ENCODE peak calls at places on chromosomes 16 and 17, in six cellular contexts. One of them, this sample, is unnamed.

GRCh38 chr17:35531170-35531569 is 6.3 kb downstream of the SLFN12L start:
- DNase-seq in anterior cingulate cortex: no peak
- DNase-seq in kidney glomerular epithelial cell: no peak
- DNase-seq in left lung: no peak
- DNase-seq in T-helper 1 cell: no peak
- DNase-seq in D721Med: no peak
- DNase-seq in this sample: no peak

GRCh38 chr17:29930399-29931010 is 477 bp upstream of the SSH2 start:
- DNase-seq in anterior cingulate cortex: no peak
- DNase-seq in kidney glomerular epithelial cell: no peak
- DNase-seq in left lung: no peak
- DNase-seq in T-helper 1 cell: no peak
- DNase-seq in D721Med: no peak
- DNase-seq in this sample: peak

GRCh38 chr16:67015317-67015731 is 13.6 kb upstream of the CBFB start:
- DNase-seq in anterior cingulate cortex: no peak
- DNase-seq in kidney glomerular epithelial cell: no peak
- DNase-seq in left lung: peak
- DNase-seq in T-helper 1 cell: no peak
- DNase-seq in D721Med: no peak
- DNase-seq in this sample: no peak

GRCh38 chr17:61575352-61575975 is 15.6 kb downstream of the NACA2 start:
- DNase-seq in anterior cingulate cortex: no peak
- DNase-seq in kidney glomerular epithelial cell: no peak
- DNase-seq in left lung: no peak
- DNase-seq in T-helper 1 cell: no peak
- DNase-seq in D721Med: no peak
- DNase-seq in this sample: no peak

GRCh38 chr16:89166696-89167424 is 4.7 kb upstream of the CDH15 start:
- DNase-seq in anterior cingulate cortex: no peak
- DNase-seq in kidney glomerular epithelial cell: no peak
- DNase-seq in left lung: no peak
- DNase-seq in T-helper 1 cell: no peak
- DNase-seq in D721Med: no peak
- DNase-seq in this sample: no peak

GRCh38 chr16:71915350-71915749 is 20.0 kb downstream of the IST1 start:
- DNase-seq in anterior cingulate cortex: no peak
- DNase-seq in kidney glomerular epithelial cell: no peak
- DNase-seq in left lung: no peak
- DNase-seq in T-helper 1 cell: no peak
- DNase-seq in D721Med: no peak
- DNase-seq in this sample: no peak

GRCh38 chr16:77674888-77675287 is 47.4 kb upstream of the NUDT7 start:
- DNase-seq in anterior cingulate cortex: no peak
- DNase-seq in kidney glomerular epithelial cell: no peak
- DNase-seq in left lung: no peak
- DNase-seq in T-helper 1 cell: no peak
- DNase-seq in D721Med: no peak
- DNase-seq in this sample: no peak

GRCh38 chr17:19409509-19409908 is 1.5 kb upstream of the RNF112 start:
- DNase-seq in anterior cingulate cortex: no peak
- DNase-seq in kidney glomerular epithelial cell: peak
- DNase-seq in left lung: no peak
- DNase-seq in T-helper 1 cell: no peak
- DNase-seq in D721Med: no peak
- DNase-seq in this sample: peak

GRCh38 chr16:59067207-59067606 is 333.1 kb upstream of the GOT2 start:
- DNase-seq in anterior cingulate cortex: no peak
- DNase-seq in kidney glomerular epithelial cell: peak
- DNase-seq in left lung: no peak
- DNase-seq in T-helper 1 cell: no peak
- DNase-seq in D721Med: no peak
- DNase-seq in this sample: peak

GRCh38 chr17:43094129-43094834 is 30.9 kb downstream of the BRCA1 start:
- DNase-seq in anterior cingulate cortex: no peak
- DNase-seq in kidney glomerular epithelial cell: peak
- DNase-seq in left lung: no peak
- DNase-seq in T-helper 1 cell: no peak
- DNase-seq in D721Med: no peak
- DNase-seq in this sample: no peak

GRCh38 chr16:78210305-78210704 is 110.9 kb downstream of the WWOX start:
- DNase-seq in anterior cingulate cortex: no peak
- DNase-seq in kidney glomerular epithelial cell: peak
- DNase-seq in left lung: no peak
- DNase-seq in T-helper 1 cell: no peak
- DNase-seq in D721Med: no peak
- DNase-seq in this sample: no peak

GRCh38 chr17:34269969-34270368 is at the start of gene CCL7:
- DNase-seq in anterior cingulate cortex: no peak
- DNase-seq in kidney glomerular epithelial cell: peak
- DNase-seq in left lung: no peak
- DNase-seq in T-helper 1 cell: no peak
- DNase-seq in D721Med: no peak
- DNase-seq in this sample: no peak

GRCh38 chr16:48950184-48950583 is 331.5 kb downstream of the CBLN1 start:
- DNase-seq in anterior cingulate cortex: no peak
- DNase-seq in kidney glomerular epithelial cell: no peak
- DNase-seq in left lung: no peak
- DNase-seq in T-helper 1 cell: no peak
- DNase-seq in D721Med: no peak
- DNase-seq in this sample: no peak

GRCh38 chr17:45111838-45112237 is 20.5 kb downstream of the PLCD3 start:
- DNase-seq in anterior cingulate cortex: no peak
- DNase-seq in kidney glomerular epithelial cell: peak
- DNase-seq in left lung: no peak
- DNase-seq in T-helper 1 cell: no peak
- DNase-seq in D721Med: no peak
- DNase-seq in this sample: no peak

GRCh38 chr17:72726936-72727335 is 365.6 kb downstream of the SLC39A11 start:
- DNase-seq in anterior cingulate cortex: no peak
- DNase-seq in kidney glomerular epithelial cell: peak
- DNase-seq in left lung: peak
- DNase-seq in T-helper 1 cell: no peak
- DNase-seq in D721Med: no peak
- DNase-seq in this sample: no peak

GRCh38 chr17:57619061-57619937 is 125.8 kb downstream of the CCDC182 start:
- DNase-seq in anterior cingulate cortex: no peak
- DNase-seq in kidney glomerular epithelial cell: no peak
- DNase-seq in left lung: no peak
- DNase-seq in T-helper 1 cell: no peak
- DNase-seq in D721Med: no peak
- DNase-seq in this sample: no peak

GRCh38 chr16:71540-72341 is 690 bp downstream of the RHBDF1 start:
- DNase-seq in anterior cingulate cortex: no peak
- DNase-seq in kidney glomerular epithelial cell: peak
- DNase-seq in left lung: peak
- DNase-seq in T-helper 1 cell: no peak
- DNase-seq in D721Med: no peak
- DNase-seq in this sample: no peak

GRCh38 chr16:86408685-86409084 is 101.6 kb upstream of the FOXF1 start:
- DNase-seq in anterior cingulate cortex: no peak
- DNase-seq in kidney glomerular epithelial cell: no peak
- DNase-seq in left lung: no peak
- DNase-seq in T-helper 1 cell: no peak
- DNase-seq in D721Med: no peak
- DNase-seq in this sample: no peak

GRCh38 chr17:4585203-4585939 is 1.0 kb downstream of the SMTNL2 start:
- DNase-seq in anterior cingulate cortex: no peak
- DNase-seq in kidney glomerular epithelial cell: peak
- DNase-seq in left lung: no peak
- DNase-seq in T-helper 1 cell: no peak
- DNase-seq in D721Med: no peak
- DNase-seq in this sample: no peak

GRCh38 chr16:71537643-71538042 is 11.4 kb downstream of the CHST4 start:
- DNase-seq in anterior cingulate cortex: no peak
- DNase-seq in kidney glomerular epithelial cell: peak
- DNase-seq in left lung: no peak
- DNase-seq in T-helper 1 cell: no peak
- DNase-seq in D721Med: peak
- DNase-seq in this sample: peak

GRCh38 chr16:67409631-67410030 is 6.6 kb downstream of the ZDHHC1 start:
- DNase-seq in anterior cingulate cortex: no peak
- DNase-seq in kidney glomerular epithelial cell: no peak
- DNase-seq in left lung: no peak
- DNase-seq in T-helper 1 cell: no peak
- DNase-seq in D721Med: no peak
- DNase-seq in this sample: no peak

GRCh38 chr17:39979865-39980401 is 674 bp upstream of the PSMD3 start:
- DNase-seq in anterior cingulate cortex: no peak
- DNase-seq in kidney glomerular epithelial cell: peak
- DNase-seq in left lung: no peak
- DNase-seq in T-helper 1 cell: no peak
- DNase-seq in D721Med: no peak
- DNase-seq in this sample: no peak

GRCh38 chr17:77602062-77602746 is 356.3 kb upstream of the TNRC6C start:
- DNase-seq in anterior cingulate cortex: no peak
- DNase-seq in kidney glomerular epithelial cell: no peak
- DNase-seq in left lung: no peak
- DNase-seq in T-helper 1 cell: no peak
- DNase-seq in D721Med: no peak
- DNase-seq in this sample: no peak

GRCh38 chr17:45364531-45365390 is 47.9 kb upstream of the MAP3K14 start:
- DNase-seq in anterior cingulate cortex: no peak
- DNase-seq in kidney glomerular epithelial cell: no peak
- DNase-seq in left lung: no peak
- DNase-seq in T-helper 1 cell: no peak
- DNase-seq in D721Med: no peak
- DNase-seq in this sample: no peak

GRCh38 chr17:2940352-2940751 is 123.1 kb downstream of the OR1D5 start:
- DNase-seq in anterior cingulate cortex: no peak
- DNase-seq in kidney glomerular epithelial cell: no peak
- DNase-seq in left lung: no peak
- DNase-seq in T-helper 1 cell: no peak
- DNase-seq in D721Med: no peak
- DNase-seq in this sample: peak

GRCh38 chr16:4660454-4661007 is 32.8 kb upstream of the NUDT16L1 start:
- DNase-seq in anterior cingulate cortex: no peak
- DNase-seq in kidney glomerular epithelial cell: peak
- DNase-seq in left lung: peak
- DNase-seq in T-helper 1 cell: peak
- DNase-seq in D721Med: no peak
- DNase-seq in this sample: no peak

GRCh38 chr16:89723279-89724250 is 2.2 kb downstream of the ZNF276 start:
- DNase-seq in anterior cingulate cortex: peak
- DNase-seq in kidney glomerular epithelial cell: no peak
- DNase-seq in left lung: no peak
- DNase-seq in T-helper 1 cell: peak
- DNase-seq in D721Med: no peak
- DNase-seq in this sample: peak

GRCh38 chr16:53372942-53373871 is 61.1 kb upstream of the RBL2 start:
- DNase-seq in anterior cingulate cortex: no peak
- DNase-seq in kidney glomerular epithelial cell: no peak
- DNase-seq in left lung: peak
- DNase-seq in T-helper 1 cell: peak
- DNase-seq in D721Med: no peak
- DNase-seq in this sample: no peak

GRCh38 chr16:12971216-12971615 is 69.8 kb downstream of the SHISA9 start:
- DNase-seq in anterior cingulate cortex: peak
- DNase-seq in kidney glomerular epithelial cell: peak
- DNase-seq in left lung: no peak
- DNase-seq in T-helper 1 cell: no peak
- DNase-seq in D721Med: no peak
- DNase-seq in this sample: peak

GRCh38 chr16:88772871-88773811 is 11.9 kb downstream of the PIEZO1 start:
- DNase-seq in anterior cingulate cortex: no peak
- DNase-seq in kidney glomerular epithelial cell: peak
- DNase-seq in left lung: peak
- DNase-seq in T-helper 1 cell: no peak
- DNase-seq in D721Med: no peak
- DNase-seq in this sample: no peak

GRCh38 chr17:78779848-78780247 is 2.2 kb downstream of the CYTH1 start:
- DNase-seq in anterior cingulate cortex: no peak
- DNase-seq in kidney glomerular epithelial cell: no peak
- DNase-seq in left lung: no peak
- DNase-seq in T-helper 1 cell: no peak
- DNase-seq in D721Med: no peak
- DNase-seq in this sample: peak

GRCh38 chr16:9238346-9238745 is 146.9 kb downstream of the HAPSTR1 start:
- DNase-seq in anterior cingulate cortex: no peak
- DNase-seq in kidney glomerular epithelial cell: no peak
- DNase-seq in left lung: no peak
- DNase-seq in T-helper 1 cell: no peak
- DNase-seq in D721Med: no peak
- DNase-seq in this sample: peak

GRCh38 chr17:81693491-81694360 is 9.4 kb upstream of the MRPL12 start:
- DNase-seq in anterior cingulate cortex: no peak
- DNase-seq in kidney glomerular epithelial cell: no peak
- DNase-seq in left lung: no peak
- DNase-seq in T-helper 1 cell: no peak
- DNase-seq in D721Med: no peak
- DNase-seq in this sample: no peak

GRCh38 chr17:56175299-56175935 is 22.1 kb downstream of the ANKFN1 start:
- DNase-seq in anterior cingulate cortex: no peak
- DNase-seq in kidney glomerular epithelial cell: no peak
- DNase-seq in left lung: no peak
- DNase-seq in T-helper 1 cell: no peak
- DNase-seq in D721Med: no peak
- DNase-seq in this sample: no peak

GRCh38 chr17:48236681-48237134 is 129.1 kb downstream of the SNX11 start:
- DNase-seq in anterior cingulate cortex: no peak
- DNase-seq in kidney glomerular epithelial cell: peak
- DNase-seq in left lung: no peak
- DNase-seq in T-helper 1 cell: no peak
- DNase-seq in D721Med: no peak
- DNase-seq in this sample: no peak

GRCh38 chr17:40023590-40024292 is 8.5 kb downstream of the CSF3 start:
- DNase-seq in anterior cingulate cortex: no peak
- DNase-seq in kidney glomerular epithelial cell: no peak
- DNase-seq in left lung: peak
- DNase-seq in T-helper 1 cell: no peak
- DNase-seq in D721Med: no peak
- DNase-seq in this sample: no peak

GRCh38 chr17:8072727-8073461 is 14.6 kb downstream of the ALOX12B start:
- DNase-seq in anterior cingulate cortex: no peak
- DNase-seq in kidney glomerular epithelial cell: no peak
- DNase-seq in left lung: no peak
- DNase-seq in T-helper 1 cell: no peak
- DNase-seq in D721Med: no peak
- DNase-seq in this sample: no peak